ENCODE peak calls at places on chromosomes 1 and 21, in ten cellular contexts. J is A549; C is Caco-2; W is IMR-90; U is naive thymus-derived CD4-positive, alpha-beta T cell; T is K562; R is A673; M is CD4-positive, alpha-beta memory T cell; Q is lung; Y is SJSA1. I is an unnamed sample. For H3K4me1, the result is how much of the 10 kb centered on the place peaks cover.

GRCh38 chr1:167121375-167122120 is 27.7 kb downstream of the STYXL2 start:
- DNase-seq in U (peak), C (no peak), R (peak), J (peak), Y (no peak), W (no peak), M (no peak), T (no peak), Q (peak), I (peak)

GRCh38 chr1:48547521-48547920 is 75.5 kb upstream of the SPATA6 start:
- DNase-seq in C (no peak), J (no peak), T (no peak), Q (no peak), U (no peak), W (no peak), M (no peak), R (no peak), Y (no peak), I (no peak)

GRCh38 chr21:46553993-46554392 is 50.9 kb downstream of the S100B start:
- DNase-seq in U (no peak), R (no peak), T (no peak), M (no peak), J (no peak), W (no peak), Y (no peak), Q (no peak), C (no peak), I (no peak)

GRCh38 chr1:170097449-170097948 is 23.0 kb upstream of the KIFAP3 start:
- DNase-seq in Y (no peak), W (no peak), U (no peak), T (no peak), C (no peak), J (no peak), M (no peak), Q (no peak), R (peak), I (no peak)

GRCh38 chr1:10631811-10632481 is 157.2 kb downstream of the PEX14 start:
- DNase-seq in C (no peak), Y (no peak), T (peak), J (no peak), Q (no peak), W (no peak), R (no peak), M (no peak), U (no peak), I (no peak)

GRCh38 chr1:57019240-57019805 is 53.5 kb upstream of the C8B start:
- DNase-seq in W (no peak), T (no peak), U (no peak), Y (no peak), J (no peak), R (no peak), M (no peak), C (no peak), Q (no peak), I (no peak)

GRCh38 chr1:220906561-220907334 is 27.5 kb downstream of the HLX start:
- DNase-seq in R (no peak), U (no peak), M (no peak), T (no peak), Q (no peak), W (peak), C (no peak), J (peak), Y (no peak), I (no peak)

GRCh38 chr1:31243451-31244286 is 4.0 kb upstream of the NKAIN1 start:
- DNase-seq in J (no peak), Y (no peak), M (no peak), R (no peak), C (no peak), Q (no peak), T (no peak), W (peak), U (no peak), I (no peak)

GRCh38 chr1:201530741-201531521 is 8.0 kb upstream of the NAV1 start:
- DNase-seq in M (no peak), R (peak), W (peak), T (peak), Q (peak), U (no peak), J (peak), C (peak), Y (peak), I (peak)

GRCh38 chr1:115313173-115313572 is 24.9 kb downstream of the NGF start:
- DNase-seq in U (no peak), T (no peak), Y (no peak), J (no peak), R (peak), W (no peak), M (no peak), C (no peak), Q (no peak), I (no peak)

GRCh38 chr1:76144233-76144632 is 69.7 kb downstream of the ST6GALNAC3 start:
- DNase-seq in Q (no peak), Y (no peak), C (no peak), U (no peak), J (no peak), T (no peak), W (no peak), R (no peak), M (no peak), I (no peak)

GRCh38 chr1:157073944-157074685 is 25.5 kb downstream of the ETV3L start:
- DNase-seq in U (peak), J (peak), Q (peak), M (no peak), R (peak), T (no peak), W (peak), Y (peak), C (peak), I (peak)

GRCh38 chr1:73832276-73832825 is 365.6 kb downstream of the LRRIQ3 start:
- DNase-seq in U (no peak), Q (no peak), M (no peak), W (no peak), Y (no peak), R (no peak), J (no peak), T (no peak), C (no peak), I (no peak)

GRCh38 chr1:38489844-38490270 is 369.7 kb downstream of the RRAGC start:
- DNase-seq in Y (peak), Q (no peak), J (peak), C (peak), W (peak), R (peak), M (no peak), T (peak), U (peak), I (peak)

GRCh38 chr1:26951216-26951615 is 9.1 kb downstream of the KDF1 start:
- DNase-seq in Q (no peak), T (no peak), M (no peak), Y (no peak), R (no peak), U (no peak), C (no peak), W (no peak), J (no peak), I (no peak)

GRCh38 chr21:39386899-39387298 is 38.0 kb upstream of the HMGN1 start:
- DNase-seq in J (no peak), U (no peak), R (no peak), W (no peak), T (no peak), M (no peak), Y (no peak), Q (no peak), C (no peak), I (no peak)

GRCh38 chr21:39385299-39386145 is 36.6 kb upstream of the HMGN1 start:
- DNase-seq in J (peak), Q (peak), C (peak), T (no peak), U (peak), R (peak), Y (peak), W (peak), M (peak), I (peak)

GRCh38 chr21:39384674-39385298 is 35.9 kb upstream of the HMGN1 start:
- DNase-seq in M (no peak), R (no peak), J (no peak), Q (no peak), C (no peak), U (no peak), Y (no peak), T (no peak), W (peak), I (no peak)

GRCh38 chr21:39387461-39388037 is 38.7 kb upstream of the HMGN1 start:
- DNase-seq in T (peak), C (peak), R (peak), W (peak), M (peak), Y (peak), J (peak), U (peak), Q (peak), I (peak)

DNA sequence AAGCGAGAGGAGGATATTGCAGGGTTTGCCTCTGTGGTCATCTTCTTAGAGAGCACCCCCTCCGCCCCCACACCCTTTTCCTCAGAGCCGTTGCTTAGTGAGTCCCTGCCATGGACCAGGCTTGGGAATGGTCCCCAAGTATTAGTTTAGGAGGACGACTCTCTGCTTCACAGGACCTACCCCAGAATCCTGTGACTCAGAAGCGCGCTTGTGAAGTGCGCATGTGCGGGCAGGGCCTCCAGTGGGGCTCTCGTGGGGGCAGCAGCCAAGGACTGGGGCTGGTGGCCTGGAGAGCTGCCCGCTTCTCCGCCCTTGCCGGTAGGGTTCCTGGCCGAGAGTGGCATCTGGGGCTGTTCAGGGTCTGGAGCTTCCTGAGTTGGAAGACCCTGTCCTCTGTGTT is 37.3 kb upstream of the HMGN1 start:
- DNase-seq in T (no peak), M (no peak), Q (peak), C (peak), Y (no peak), W (no peak), J (no peak), R (no peak), U (no peak), I (no peak)
- H3K4me1 ChIP-seq in T (under half), M (under half), Q (under half), C (under half), Y (under half), W (under half), J (under half), R (under half), U (under half), I (under half)

GRCh38 chr1:153967109-153967999 is at the start of gene CREB3L4:
- DNase-seq in Y (peak), Q (peak), C (peak), R (peak), M (peak), T (peak), U (peak), W (peak), J (peak), I (peak)
- H3K4me1 ChIP-seq in Y (under half), Q (under half), C (under half), R (under half), M (under half), T (under half), U (under half), W (under half), J (under half), I (under half)

GRCh38 chr1:198156111-198156744 is 570 bp upstream of the NEK7 start:
- DNase-seq in Y (peak), T (peak), U (peak), C (peak), R (peak), Q (peak), W (peak), J (peak), M (peak), I (peak)

GRCh38 chr1:198155253-198155652 is 1.5 kb upstream of the NEK7 start:
- DNase-seq in W (peak), R (peak), M (no peak), J (no peak), Y (no peak), C (no peak), U (no peak), T (no peak), Q (no peak), I (no peak)

GRCh38 chr1:198157241-198157846 is 546 bp downstream of the NEK7 start:
- DNase-seq in R (peak), T (peak), W (peak), M (peak), U (peak), Q (peak), J (peak), C (peak), Y (peak), I (peak)

GRCh38 chr1:198157847-198158765 is 1.3 kb downstream of the NEK7 start:
- DNase-seq in T (no peak), M (peak), Y (no peak), Q (no peak), J (no peak), R (peak), W (peak), U (peak), C (no peak), I (peak)

DNA sequence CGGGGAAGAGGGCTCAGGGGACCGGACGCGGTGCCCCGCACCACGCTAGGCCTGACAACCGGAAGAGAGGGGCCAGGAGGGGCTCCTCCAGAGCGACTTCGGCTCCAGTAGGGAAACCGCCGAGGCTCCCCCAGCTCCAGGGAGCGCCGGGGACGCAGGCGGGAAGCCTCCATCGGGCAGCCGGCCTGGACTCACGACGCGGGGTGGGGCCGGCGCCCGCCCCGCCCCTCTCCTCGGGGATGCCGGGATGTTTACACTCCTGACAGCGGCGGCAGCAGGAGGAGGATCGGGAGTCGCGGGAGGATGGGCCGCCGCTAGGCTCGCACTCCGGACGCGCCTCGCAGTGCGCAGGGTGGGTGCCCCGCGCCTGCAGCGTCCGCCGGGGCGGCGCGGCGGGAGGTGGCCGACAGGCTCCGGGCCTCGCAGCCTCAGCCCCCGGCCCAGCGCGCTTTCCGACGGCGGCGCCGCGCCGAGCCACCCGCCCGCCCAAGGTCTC is at the start of gene NEK7:
- DNase-seq in M (peak), T (peak), W (peak), C (peak), U (peak), Y (peak), J (peak), R (peak), Q (peak), I (peak)
- H3K4me1 ChIP-seq in M (under half), T (under half), W (under half), C (under half), U (under half), Y (half or more), J (under half), R (under half), Q (under half), I (under half)

GRCh38 chr1:1921901-1922753 is 3.0 kb upstream of the TMEM52 start:
- DNase-seq in R (no peak), Q (no peak), Y (no peak), U (no peak), T (no peak), M (no peak), J (no peak), C (no peak), W (no peak), I (peak)

GRCh38 chr1:1920057-1920607 is 1.1 kb upstream of the TMEM52 start:
- DNase-seq in W (no peak), Y (no peak), J (no peak), C (no peak), M (no peak), R (no peak), T (no peak), Q (no peak), U (no peak), I (peak)

GRCh38 chr1:1922782-1923680 is 4.0 kb upstream of the TMEM52 start:
- DNase-seq in M (no peak), U (no peak), T (peak), Y (no peak), J (no peak), C (peak), Q (no peak), W (no peak), R (no peak), I (peak)

GRCh38 chr1:1920608-1921458 is 1.8 kb upstream of the TMEM52 start:
- DNase-seq in U (no peak), Y (no peak), M (no peak), J (no peak), C (no peak), T (no peak), R (no peak), W (no peak), Q (no peak), I (peak)

DNA sequence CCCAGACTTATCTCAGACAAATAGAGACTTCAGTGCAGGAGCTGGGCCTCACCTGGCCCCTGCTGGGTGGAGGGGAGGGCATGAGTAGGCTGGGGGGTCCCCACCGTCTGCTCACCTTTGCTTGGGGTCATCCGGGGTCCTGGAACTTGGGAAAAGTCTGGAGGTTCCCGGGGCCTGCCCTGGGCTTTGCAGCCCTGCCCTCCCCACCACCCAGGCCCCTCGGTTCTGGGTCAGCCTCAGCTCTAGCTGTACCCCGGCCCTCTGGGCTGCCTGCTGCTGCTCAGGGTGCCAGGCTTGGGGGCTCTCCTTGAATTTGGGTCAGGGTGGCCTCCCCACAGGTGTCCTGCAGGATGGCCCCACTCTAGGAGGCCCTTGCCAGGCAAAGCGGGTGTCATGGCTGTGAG is 2.4 kb upstream of the TMEM52 start:
- DNase-seq in J (no peak), Q (no peak), Y (no peak), T (no peak), U (no peak), R (no peak), M (no peak), W (no peak), C (no peak), I (peak)
- H3K4me1 ChIP-seq in J (under half), Q (under half), Y (under half), T (half or more), U (under half), R (under half), M (under half), W (under half), C (under half), I (under half)

DNA sequence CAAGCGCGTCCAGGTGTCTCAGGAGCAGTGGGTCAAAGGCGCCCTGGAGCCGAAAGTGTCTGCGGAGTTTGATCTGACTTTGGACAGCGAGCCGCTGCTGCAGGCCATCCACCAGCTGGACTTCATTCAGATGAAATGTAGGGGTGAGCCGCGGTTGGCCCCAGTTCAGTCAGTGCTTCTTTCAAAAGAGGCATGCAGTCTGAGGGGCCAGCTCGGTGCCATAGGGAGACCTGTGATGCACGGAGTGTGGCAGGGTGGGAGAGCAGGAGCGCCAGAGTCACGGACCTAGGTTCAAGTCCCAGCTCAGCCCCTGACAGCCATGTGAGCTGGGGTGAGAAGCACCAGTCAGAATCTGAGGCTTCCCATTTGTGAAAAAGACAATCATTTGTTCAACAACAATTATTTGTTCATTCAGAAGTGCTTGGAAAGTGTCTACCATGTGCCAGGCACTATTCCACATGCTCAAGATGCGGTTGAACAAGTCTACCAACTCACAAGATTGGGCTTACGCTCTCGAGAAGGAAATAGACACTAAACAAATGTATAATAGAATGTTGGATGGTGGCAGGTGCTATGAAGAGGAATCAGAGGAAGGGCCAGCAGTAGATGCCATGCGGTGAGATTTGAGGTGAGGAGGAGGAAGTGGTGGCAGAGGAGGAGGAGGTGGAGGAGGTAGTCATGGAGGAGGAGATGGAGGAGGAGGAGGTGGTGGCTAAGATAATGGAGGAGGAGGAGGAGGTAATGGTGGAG is 39.5 kb upstream of the GNPAT start:
- DNase-seq in C (no peak), U (no peak), Y (no peak), Q (no peak), J (no peak), R (no peak), M (no peak), W (no peak), T (peak), I (no peak)
- H3K4me1 ChIP-seq in C (under half), U (under half), Y (under half), Q (under half), J (under half), R (under half), M (under half), W (under half), T (under half), I (under half)

GRCh38 chr1:215647738-215648137 is 80.6 kb downstream of the KCTD3 start:
- DNase-seq in Y (no peak), M (no peak), U (no peak), C (no peak), T (no peak), Q (no peak), J (no peak), R (no peak), W (no peak), I (no peak)

GRCh38 chr1:215650446-215651149 is 83.5 kb downstream of the KCTD3 start:
- DNase-seq in J (no peak), Q (no peak), U (no peak), M (no peak), C (no peak), W (no peak), Y (no peak), T (no peak), R (no peak), I (no peak)

GRCh38 chr1:215648957-215649356 is 81.9 kb downstream of the KCTD3 start:
- DNase-seq in U (no peak), M (no peak), W (no peak), R (no peak), J (no peak), C (no peak), Y (no peak), Q (no peak), T (no peak), I (no peak)

GRCh38 chr1:215652371-215652770 is 85.3 kb downstream of the KCTD3 start:
- DNase-seq in U (no peak), J (no peak), W (no peak), Y (no peak), C (no peak), R (no peak), Q (no peak), M (no peak), T (no peak), I (no peak)

GRCh38 chr1:215651867-215652266 is 84.8 kb downstream of the KCTD3 start:
- DNase-seq in Q (no peak), C (no peak), J (no peak), U (no peak), Y (no peak), T (no peak), M (no peak), W (no peak), R (no peak), I (no peak)
- H3K4me1 ChIP-seq in Q (under half), C (under half), J (under half), U (under half), Y (under half), T (under half), M (under half), W (under half), R (under half), I (under half)

GRCh38 chr1:223732993-223733798 is 20.9 kb downstream of the CAPN2 start:
- DNase-seq in U (no peak), Q (no peak), J (no peak), M (no peak), C (no peak), R (no peak), Y (no peak), T (no peak), W (peak), I (no peak)
- H3K4me1 ChIP-seq in U (under half), Q (under half), J (half or more), M (half or more), C (under half), R (under half), Y (under half), T (under half), W (under half), I (under half)